ENCODE peak calls at places on chromosomes 6 and 20, in ten cellular contexts. S is pancreas; C is anterior cingulate cortex; F is putamen; X is tibial artery; I is NB4; R is lower lobe of right lung; N is stimulated activated CD8-positive, alpha-beta memory T cell treated with anti-CD3 and anti-CD28 coated beads, Interleukin-7, amount 100 ng/mL, for 4 hours; B is transverse colon; P is T-cell. L is an unnamed sample.

GRCh38 chr6:46796842-46797241 is 3.7 kb downstream of the MEP1A start:
- DNase-seq in N (no peak), C (no peak), R (no peak), P (no peak), B (no peak), F (no peak), X (no peak), S (no peak), I (no peak), L (no peak)

GRCh38 chr6:168496932-168497331 is 55.9 kb downstream of the SMOC2 start:
- DNase-seq in I (no peak), F (no peak), C (no peak), R (no peak), X (no peak), N (no peak), S (no peak), P (no peak), B (no peak), L (no peak)

GRCh38 chr6:106886444-106886843 is 88.1 kb downstream of the CD24 start:
- DNase-seq in F (no peak), C (no peak), I (no peak), B (no peak), R (no peak), X (no peak), P (no peak), N (no peak), S (no peak), L (no peak)

GRCh38 chr6:132962936-132963579 is 148.7 kb downstream of the RPS12 start:
- DNase-seq in N (peak; percentile 24), R (peak; percentile 61), P (no peak), S (peak; percentile 81), C (no peak), F (peak; percentile 11), I (peak; percentile 63), X (peak; percentile 67), B (peak; percentile 50), L (no peak)

GRCh38 chr6:170144952-170145587 is 145.8 kb downstream of the DLL1 start:
- DNase-seq in N (no peak), I (no peak), F (no peak), B (no peak), S (peak; percentile 27), C (no peak), R (no peak), X (peak; percentile 13), P (no peak), L (no peak)

GRCh38 chr20:57065646-57066045 is 200.8 kb downstream of the BMP7 start:
- DNase-seq in B (no peak), X (peak; percentile 6), R (no peak), I (no peak), N (no peak), C (no peak), S (no peak), F (no peak), P (no peak), L (no peak)

GRCh38 chr20:41480054-41480770 is 113.6 kb upstream of the EMILIN3 start:
- DNase-seq in R (no peak), P (no peak), X (no peak), C (no peak), N (no peak), S (no peak), B (no peak), F (no peak), I (peak; percentile 42), L (no peak)

GRCh38 chr6:169296170-169296569 is 42.5 kb upstream of the THBS2 start:
- DNase-seq in X (no peak), F (no peak), I (no peak), C (no peak), S (no peak), R (no peak), P (no peak), N (no peak), B (no peak), L (no peak)

L was measured in thoracic aorta.